ENCODE peak calls at places on chromosome 4, in nine cellular contexts. U is tibial nerve, O is hepatocyte, V is cardiac muscle cell, K is tibial artery, X is brain microvascular endothelial cell, A is ovary, Z is body of pancreas, J is kidney. G is an unnamed sample. For H3K36me3, the result is how much of the 10 kb centered on the place peaks cover.

GRCh38 chr4:137156054-137156453 is 376.2 kb downstream of the PCDH18 start:
- DNase-seq in U (no peak), O (no peak), V (peak), K (no peak), X (peak), A (no peak), Z (no peak), J (no peak), G (no peak)

GRCh38 chr4:78057135-78057599 is at the start of gene FRAS1:
- DNase-seq in U (no peak), O (peak), V (peak), K (no peak), X (peak), A (peak), Z (peak), J (peak), G (peak)

GRCh38 chr4:89193828-89194227 is 82.5 kb downstream of the TIGD2 start:
- DNase-seq in U (no peak), O (no peak), V (no peak), K (no peak), X (no peak), A (no peak), Z (peak), J (no peak), G (peak)

GRCh38 chr4:20580907-20581306 is 119.4 kb upstream of the PACRGL start:
- DNase-seq in U (no peak), O (no peak), V (no peak), K (no peak), X (no peak), A (no peak), Z (no peak), J (no peak), G (no peak)

GRCh38 chr4:41102360-41103092 is 111.8 kb downstream of the APBB2 start:
- DNase-seq in U (no peak), O (no peak), V (no peak), K (no peak), X (no peak), A (no peak), Z (no peak), J (no peak), G (no peak)

GRCh38 chr4:25031077-25031606 is 396 bp upstream of the LGI2 start:
- DNase-seq in U (no peak), O (peak), V (peak), K (peak), X (no peak), A (peak), Z (peak), J (peak), G (peak)

GRCh38 chr4:152784490-152785195 is 4.9 kb downstream of the ARFIP1 start:
- DNase-seq in U (no peak), O (peak), V (peak), K (no peak), X (peak), A (no peak), Z (peak), J (no peak), G (peak)

GRCh38 chr4:154490589-154491340 is 834 bp downstream of the DCHS2 start:
- DNase-seq in U (no peak), O (peak), V (no peak), K (no peak), X (no peak), A (peak), Z (no peak), J (peak), G (no peak)

GRCh38 chr4:174699654-174700053 is 129.4 kb downstream of the GLRA3 start:
- DNase-seq in U (no peak), O (no peak), V (no peak), K (no peak), X (no peak), A (no peak), Z (no peak), J (no peak), G (no peak)

GRCh38 chr4:95204873-95205272 is 343.9 kb downstream of the UNC5C start:
- DNase-seq in U (no peak), O (no peak), V (no peak), K (no peak), X (no peak), A (no peak), Z (no peak), J (no peak), G (no peak)

GRCh38 chr4:54265366-54265765 is 36.3 kb downstream of the PDGFRA start:
- DNase-seq in U (no peak), O (no peak), V (no peak), K (no peak), X (no peak), A (no peak), Z (no peak), J (no peak), G (no peak)

GRCh38 chr4:54272051-54272450 is 43.0 kb downstream of the PDGFRA start:
- DNase-seq in U (no peak), O (no peak), V (no peak), K (no peak), X (no peak), A (no peak), Z (no peak), J (no peak), G (no peak)

GRCh38 chr4:54271464-54271863 is 42.4 kb downstream of the PDGFRA start:
- DNase-seq in U (no peak), O (no peak), V (no peak), K (no peak), X (no peak), A (no peak), Z (no peak), J (no peak), G (no peak)

DNA sequence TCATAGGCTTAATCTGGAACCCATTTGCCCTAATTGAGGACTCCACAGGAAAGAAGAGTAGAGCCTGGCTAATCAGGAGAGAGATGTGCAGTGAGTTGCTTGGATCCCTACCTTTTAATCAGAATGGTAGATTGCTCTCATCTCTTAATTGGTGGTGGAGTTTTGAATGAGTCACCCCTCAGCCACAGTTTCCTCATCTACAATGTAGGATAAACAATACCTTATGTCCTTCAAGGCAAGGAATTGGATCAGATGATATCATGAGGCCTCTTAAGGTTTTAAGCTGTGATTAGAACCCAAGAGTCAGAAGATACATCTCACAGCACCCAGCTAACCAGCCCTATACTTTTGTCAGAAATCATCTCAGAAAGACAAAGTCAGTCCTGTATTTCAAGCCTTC is 39.1 kb downstream of the PDGFRA start:
- DNase-seq in U (no peak), O (no peak), V (no peak), K (no peak), X (no peak), A (no peak), Z (no peak), J (no peak), G (no peak)
- H3K36me3 ChIP-seq in U (under half), O (under half), V (half or more), K (half or more), X (under half), A (under half), Z (under half), J (under half), G (under half)

GRCh38 chr4:80005863-80006262 is 67.2 kb downstream of the ANTXR2 start:
- DNase-seq in U (no peak), O (no peak), V (no peak), K (no peak), X (no peak), A (no peak), Z (no peak), J (no peak), G (no peak)
- H3K27ac ChIP-seq in U (no peak), O (no peak), V (peak), K (no peak), X (no peak), A (no peak), Z (no peak), J (no peak), G (no peak)

GRCh38 chr4:793109-793861 is 32.6 kb downstream of the CPLX1 start:
- DNase-seq in U (no peak), O (no peak), V (no peak), K (no peak), X (no peak), A (no peak), Z (no peak), J (peak), G (no peak)

GRCh38 chr4:790466-790820 is 35.5 kb downstream of the CPLX1 start:
- DNase-seq in U (no peak), O (no peak), V (no peak), K (no peak), X (no peak), A (no peak), Z (no peak), J (peak), G (no peak)

GRCh38 chr4:791201-791865 is 34.6 kb downstream of the CPLX1 start:
- DNase-seq in U (no peak), O (no peak), V (no peak), K (no peak), X (no peak), A (no peak), Z (no peak), J (peak), G (no peak)

GRCh38 chr4:792729-793108 is 33.2 kb downstream of the CPLX1 start:
- DNase-seq in U (no peak), O (no peak), V (no peak), K (no peak), X (no peak), A (peak), Z (no peak), J (no peak), G (no peak)

GRCh38 chr4:791866-792630 is 33.9 kb downstream of the CPLX1 start:
- DNase-seq in U (no peak), O (no peak), V (peak), K (no peak), X (no peak), A (peak), Z (no peak), J (peak), G (peak)
- H3K36me3 ChIP-seq in U (under half), O (under half), V (under half), K (under half), X (under half), A (under half), Z (under half), J (under half), G (under half)

DNA sequence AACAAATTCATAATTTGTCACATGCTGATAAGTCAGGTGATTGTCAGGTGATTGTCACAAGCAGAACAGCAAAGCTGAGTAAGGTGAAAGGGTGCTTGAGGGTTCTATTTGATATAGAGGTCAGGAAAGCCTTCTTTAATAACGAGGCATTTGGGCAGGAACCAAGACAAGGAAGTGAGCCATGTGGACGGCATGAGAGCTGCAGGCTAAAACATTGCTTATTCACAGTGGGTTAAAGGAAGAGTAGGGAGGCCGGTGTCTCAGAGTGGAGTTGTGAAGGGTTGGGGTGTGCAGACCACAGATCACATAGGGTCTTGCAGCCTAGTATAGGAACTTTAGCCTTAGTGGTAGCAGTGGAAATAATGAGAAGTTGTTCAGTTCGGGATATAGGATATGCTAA is 31.3 kb upstream of the CYP2U1 start:
- DNase-seq in U (no peak), O (no peak), V (no peak), K (no peak), X (no peak), A (no peak), Z (no peak), J (no peak), G (no peak)
- H3K27ac ChIP-seq in U (no peak), O (peak), V (no peak), K (no peak), X (no peak), A (no peak), Z (no peak), J (no peak), G (no peak)

G was measured in small intestine.